ENCODE peak calls at places on chromosomes 13 and 19, in six cellular contexts. K is mucosa of descending colon; X is T-helper 9 cell; E is T-helper 1 cell; A is naive thymus-derived CD4-positive, alpha-beta T cell; I is bronchial epithelial cell. U is an unnamed sample.

GRCh38 chr13:48853381-48854102 is 122.2 kb upstream of the FNDC3A start:
- DNase-seq in K (no peak), X (no peak), E (no peak), A (no peak), I (no peak), U (no peak)

GRCh38 chr13:46603165-46603603 is 50.2 kb downstream of the LRCH1 start:
- DNase-seq in K (no peak), X (no peak), E (no peak), A (no peak), I (no peak), U (no peak)

GRCh38 chr19:45508931-45509691 is 1.8 kb downstream of the VASP start:
- DNase-seq in K (peak), X (no peak), E (no peak), A (no peak), I (peak), U (no peak)

GRCh38 chr19:13302521-13303270 is 152.5 kb downstream of the IER2 start:
- DNase-seq in K (no peak), X (no peak), E (no peak), A (no peak), I (no peak), U (no peak)

GRCh38 chr13:81686877-81687276 is 1346.0 kb upstream of the SPRY2 start:
- DNase-seq in K (no peak), X (no peak), E (no peak), A (no peak), I (peak), U (no peak)

GRCh38 chr13:84455143-84455905 is 573.0 kb upstream of the SLITRK1 start:
- DNase-seq in K (no peak), X (no peak), E (no peak), A (no peak), I (no peak), U (no peak)

GRCh38 chr19:839146-839872 is 1.5 kb upstream of the PRTN3 start:
- DNase-seq in K (no peak), X (no peak), E (no peak), A (no peak), I (no peak), U (no peak)

GRCh38 chr19:4456843-4457653 is 546 bp downstream of the UBXN6 start:
- DNase-seq in K (peak), X (peak), E (peak), A (no peak), I (peak), U (no peak)

GRCh38 chr13:87129602-87130300 is 541.4 kb upstream of the SLITRK5 start:
- DNase-seq in K (no peak), X (no peak), E (no peak), A (no peak), I (peak), U (no peak)

GRCh38 chr19:3942790-3943409 is 10.0 kb downstream of the NMRK2 start:
- DNase-seq in K (no peak), X (no peak), E (no peak), A (no peak), I (no peak), U (no peak)

GRCh38 chr19:4337906-4338440 is 654 bp downstream of the STAP2 start:
- DNase-seq in K (peak), X (no peak), E (no peak), A (no peak), I (no peak), U (no peak)

GRCh38 chr13:109779074-109779473 is 7.3 kb downstream of the IRS2 start:
- DNase-seq in K (peak), X (peak), E (peak), A (peak), I (no peak), U (peak)

GRCh38 chr19:3159565-3159964 is 19.0 kb upstream of the S1PR4 start:
- DNase-seq in K (no peak), X (no peak), E (no peak), A (no peak), I (no peak), U (no peak)

GRCh38 chr19:12035220-12036172 is at the start of gene ZNF433:
- DNase-seq in K (peak), X (peak), E (peak), A (peak), I (peak), U (peak)

GRCh38 chr13:46643165-46643777 is 90.3 kb downstream of the LRCH1 start:
- DNase-seq in K (no peak), X (no peak), E (no peak), A (no peak), I (no peak), U (no peak)

GRCh38 chr19:41265376-41266153 is 1.4 kb downstream of the HNRNPUL1 start:
- DNase-seq in K (peak), X (no peak), E (no peak), A (no peak), I (peak), U (peak)

GRCh38 chr13:110232756-110233155 is 74.2 kb downstream of the COL4A1 start:
- DNase-seq in K (no peak), X (no peak), E (no peak), A (no peak), I (no peak), U (no peak)

GRCh38 chr13:106565127-106565775 is 2.7 kb downstream of the ARGLU1 start:
- DNase-seq in K (no peak), X (no peak), E (no peak), A (no peak), I (no peak), U (no peak)

GRCh38 chr19:31334101-31334848 is 15.0 kb downstream of the TSHZ3 start:
- DNase-seq in K (no peak), X (no peak), E (no peak), A (no peak), I (peak), U (no peak)

GRCh38 chr19:5083547-5083965 is 114.6 kb downstream of the KDM4B start:
- DNase-seq in K (no peak), X (no peak), E (no peak), A (no peak), I (no peak), U (no peak)

GRCh38 chr19:9839415-9839814 is 4.3 kb downstream of the PIN1 start:
- DNase-seq in K (no peak), X (no peak), E (no peak), A (no peak), I (no peak), U (no peak)

GRCh38 chr13:86830046-86830445 is 841.1 kb upstream of the SLITRK5 start:
- DNase-seq in K (no peak), X (no peak), E (no peak), A (no peak), I (no peak), U (no peak)

GRCh38 chr19:35000647-35001501 is 751 bp downstream of the GRAMD1A start:
- DNase-seq in K (peak), X (peak), E (peak), A (peak), I (peak), U (peak)

GRCh38 chr19:14542721-14543328 is 13.4 kb downstream of the TECR start:
- DNase-seq in K (no peak), X (no peak), E (no peak), A (no peak), I (peak), U (no peak)

GRCh38 chr19:19115954-19116353 is 22.3 kb downstream of the TMEM161A start:
- DNase-seq in K (peak), X (peak), E (no peak), A (peak), I (no peak), U (peak)

GRCh38 chr19:19463348-19464117 is 51.8 kb downstream of the TSSK6 start:
- DNase-seq in K (no peak), X (no peak), E (no peak), A (no peak), I (peak), U (no peak)

GRCh38 chr19:42488783-42489521 is 39.3 kb downstream of the CEACAM1 start:
- DNase-seq in K (no peak), X (no peak), E (no peak), A (no peak), I (no peak), U (no peak)

GRCh38 chr19:42473686-42474085 is 30.9 kb upstream of the CXCL17 start:
- DNase-seq in K (no peak), X (no peak), E (no peak), A (no peak), I (no peak), U (no peak)

GRCh38 chr13:98476106-98476505 is 100.8 kb downstream of the STK24 start:
- DNase-seq in K (no peak), X (peak), E (peak), A (no peak), I (no peak), U (no peak)

GRCh38 chr19:32168606-32169005 is 176.8 kb upstream of the ZNF507 start:
- DNase-seq in K (no peak), X (no peak), E (no peak), A (no peak), I (no peak), U (no peak)

GRCh38 chr19:33368074-33368864 is 5.2 kb upstream of the CEBPG start:
- DNase-seq in K (no peak), X (no peak), E (no peak), A (no peak), I (peak), U (no peak)

GRCh38 chr19:48395499-48395898 is 2.0 kb downstream of the GRIN2D start:
- DNase-seq in K (no peak), X (no peak), E (no peak), A (no peak), I (no peak), U (no peak)

GRCh38 chr19:34508540-34508939 is 27.0 kb downstream of the WTIP start:
- DNase-seq in K (no peak), X (no peak), E (no peak), A (no peak), I (no peak), U (no peak)

GRCh38 chr19:1221141-1221903 is 15.7 kb downstream of the STK11 start:
- DNase-seq in K (peak), X (no peak), E (no peak), A (no peak), I (no peak), U (no peak)

GRCh38 chr13:59172076-59172475 is 991.7 kb downstream of the DIAPH3 start:
- DNase-seq in K (no peak), X (no peak), E (no peak), A (no peak), I (no peak), U (no peak)

GRCh38 chr19:11949201-11949600 is 15.6 kb upstream of the ZNF763 start:
- DNase-seq in K (no peak), X (no peak), E (no peak), A (peak), I (no peak), U (no peak)